ENCODE peak calls at places on chromosomes 11 and 22, in four cellular contexts. One of them, this sample, is unnamed.

GRCh38 chr22:49160261-49161001 is 667.2 kb downstream of the BRD1 start:
- DNase-seq in mucosa of descending colon: no peak
- DNase-seq in H7: no peak
- DNase-seq in HEK293T: no peak
- DNase-seq in this sample: no peak

GRCh38 chr11:13010737-13011342 is 1.7 kb downstream of the RASSF10 start:
- DNase-seq in mucosa of descending colon: peak
- DNase-seq in H7: peak
- DNase-seq in HEK293T: no peak
- DNase-seq in this sample: no peak

GRCh38 chr11:106670069-106670468 is 348.2 kb downstream of the GUCY1A2 start:
- DNase-seq in mucosa of descending colon: no peak
- DNase-seq in H7: no peak
- DNase-seq in HEK293T: no peak
- DNase-seq in this sample: no peak

GRCh38 chr22:38316340-38317236 is 645 bp downstream of the CSNK1E start:
- DNase-seq in mucosa of descending colon: peak
- DNase-seq in H7: peak
- DNase-seq in HEK293T: peak
- DNase-seq in this sample: no peak

GRCh38 chr11:74739546-74740270 is 8.5 kb upstream of the CHRDL2 start:
- DNase-seq in mucosa of descending colon: peak
- DNase-seq in H7: peak
- DNase-seq in HEK293T: peak
- DNase-seq in this sample: peak

GRCh38 chr22:23034621-23035556 is 35.4 kb upstream of the GNAZ start:
- DNase-seq in mucosa of descending colon: no peak
- DNase-seq in H7: no peak
- DNase-seq in HEK293T: no peak
- DNase-seq in this sample: no peak

GRCh38 chr22:34808618-34809017 is 257.3 kb upstream of the ISX start:
- DNase-seq in mucosa of descending colon: no peak
- DNase-seq in H7: no peak
- DNase-seq in HEK293T: no peak
- DNase-seq in this sample: no peak

GRCh38 chr11:14789879-14790484 is 102.0 kb downstream of the CYP2R1 start:
- DNase-seq in mucosa of descending colon: no peak
- DNase-seq in H7: no peak
- DNase-seq in HEK293T: no peak
- DNase-seq in this sample: no peak

GRCh38 chr11:14969922-14970323 is 2.2 kb downstream of the CALCA start:
- DNase-seq in mucosa of descending colon: peak
- DNase-seq in H7: peak
- DNase-seq in HEK293T: peak
- DNase-seq in this sample: peak

GRCh38 chr22:49177666-49178065 is 650.0 kb downstream of the BRD1 start:
- DNase-seq in mucosa of descending colon: no peak
- DNase-seq in H7: no peak
- DNase-seq in HEK293T: no peak
- DNase-seq in this sample: no peak

GRCh38 chr11:108221981-108222685 is at the start of gene NPAT:
- DNase-seq in mucosa of descending colon: no peak
- DNase-seq in H7: no peak
- DNase-seq in HEK293T: no peak
- DNase-seq in this sample: no peak

GRCh38 chr11:73226297-73227006 is 8.4 kb downstream of the P2RY2 start:
- DNase-seq in mucosa of descending colon: no peak
- DNase-seq in H7: peak
- DNase-seq in HEK293T: no peak
- DNase-seq in this sample: no peak